ENCODE peak calls at places on chromosomes 6 and 20, in four cellular contexts. One of them, this sample, is unnamed.

GRCh38 chr6:46032112-46032998 is 16.7 kb upstream of the CLIC5 start:
- DNase-seq in esophagus muscularis mucosa: peak; percentile 10
- DNase-seq in cardiac muscle cell: no peak
- DNase-seq in suprapubic skin: no peak
- DNase-seq in this sample: no peak

GRCh38 chr6:143059616-143060353 is 904 bp upstream of the AIG1 start:
- DNase-seq in suprapubic skin: no peak
- DNase-seq in cardiac muscle cell: peak; percentile 70
- DNase-seq in esophagus muscularis mucosa: no peak
- DNase-seq in this sample: no peak

GRCh38 chr20:63968928-63969760 is 586 bp downstream of the ZNF512B start:
- DNase-seq in suprapubic skin: peak; percentile 67
- DNase-seq in cardiac muscle cell: no peak
- DNase-seq in esophagus muscularis mucosa: no peak
- DNase-seq in this sample: no peak

GRCh38 chr6:91081452-91082067 is 494.7 kb upstream of the MAP3K7 start:
- DNase-seq in cardiac muscle cell: peak; percentile 82
- DNase-seq in suprapubic skin: no peak
- DNase-seq in esophagus muscularis mucosa: no peak
- DNase-seq in this sample: peak; percentile 11

GRCh38 chr6:53837875-53838806 is 43.3 kb downstream of the LRRC1 start:
- DNase-seq in suprapubic skin: no peak
- DNase-seq in esophagus muscularis mucosa: no peak
- DNase-seq in cardiac muscle cell: peak; percentile 16
- DNase-seq in this sample: no peak

GRCh38 chr6:52523363-52524207 is 53.3 kb downstream of the TRAM2 start:
- DNase-seq in suprapubic skin: no peak
- DNase-seq in cardiac muscle cell: no peak
- DNase-seq in esophagus muscularis mucosa: no peak
- DNase-seq in this sample: no peak

GRCh38 chr6:2875840-2876207 is 27.3 kb downstream of the SERPINB9 start:
- DNase-seq in suprapubic skin: no peak
- DNase-seq in cardiac muscle cell: peak; percentile 19
- DNase-seq in esophagus muscularis mucosa: peak; percentile 84
- DNase-seq in this sample: no peak

GRCh38 chr20:23078994-23079364 is 7.1 kb downstream of the CD93 start:
- DNase-seq in suprapubic skin: no peak
- DNase-seq in cardiac muscle cell: no peak
- DNase-seq in esophagus muscularis mucosa: no peak
- DNase-seq in this sample: peak; percentile 73

GRCh38 chr20:47181056-47181862 is 175.2 kb downstream of the ZMYND8 start:
- DNase-seq in suprapubic skin: no peak
- DNase-seq in esophagus muscularis mucosa: no peak
- DNase-seq in cardiac muscle cell: peak; percentile 81
- DNase-seq in this sample: no peak

GRCh38 chr6:110255356-110255755 is 75.1 kb downstream of the CDC40 start:
- DNase-seq in esophagus muscularis mucosa: no peak
- DNase-seq in suprapubic skin: no peak
- DNase-seq in cardiac muscle cell: peak; percentile 54
- DNase-seq in this sample: no peak

GRCh38 chr6:2990179-2990931 is 9.3 kb upstream of the NQO2 start:
- DNase-seq in cardiac muscle cell: peak; percentile 48
- DNase-seq in esophagus muscularis mucosa: no peak
- DNase-seq in suprapubic skin: no peak
- DNase-seq in this sample: peak; percentile 88

GRCh38 chr20:64166712-64167615 is 2.7 kb downstream of the MYT1 start:
- DNase-seq in esophagus muscularis mucosa: no peak
- DNase-seq in suprapubic skin: no peak
- DNase-seq in cardiac muscle cell: no peak
- DNase-seq in this sample: no peak

GRCh38 chr6:28977351-28978136 is 27.6 kb downstream of the ZNF311 start:
- DNase-seq in cardiac muscle cell: peak; percentile 84
- DNase-seq in suprapubic skin: no peak
- DNase-seq in esophagus muscularis mucosa: no peak
- DNase-seq in this sample: no peak

GRCh38 chr20:58131111-58131510 is 97.3 kb downstream of the ANKRD60 start:
- DNase-seq in suprapubic skin: peak; percentile 55
- DNase-seq in cardiac muscle cell: peak; percentile 13
- DNase-seq in esophagus muscularis mucosa: peak; percentile 74
- DNase-seq in this sample: peak; percentile 71

GRCh38 chr6:63663147-63663877 is 27.7 kb downstream of the PHF3 start:
- DNase-seq in suprapubic skin: no peak
- DNase-seq in esophagus muscularis mucosa: no peak
- DNase-seq in cardiac muscle cell: peak; percentile 79
- DNase-seq in this sample: no peak

GRCh38 chr6:93304514-93304913 is 114.8 kb downstream of the EPHA7 start:
- DNase-seq in cardiac muscle cell: no peak
- DNase-seq in suprapubic skin: no peak
- DNase-seq in esophagus muscularis mucosa: no peak
- DNase-seq in this sample: no peak

GRCh38 chr6:71490876-71491275 is 202.3 kb downstream of the OGFRL1 start:
- DNase-seq in esophagus muscularis mucosa: no peak
- DNase-seq in suprapubic skin: no peak
- DNase-seq in cardiac muscle cell: no peak
- DNase-seq in this sample: no peak
- H3K4me3 ChIP-seq in esophagus muscularis mucosa: no peak overlapping the region
- H3K4me3 ChIP-seq in suprapubic skin: no peak overlapping the region
- H3K4me3 ChIP-seq in cardiac muscle cell: no peak overlapping the region
- H3K4me3 ChIP-seq in this sample: no peak overlapping the region

GRCh38 chr20:53133628-53134027 is 161.5 kb downstream of the TSHZ2 start:
- DNase-seq in esophagus muscularis mucosa: no peak
- DNase-seq in suprapubic skin: no peak
- DNase-seq in cardiac muscle cell: no peak
- DNase-seq in this sample: no peak

GRCh38 chr20:53138454-53139291 is 166.5 kb downstream of the TSHZ2 start:
- DNase-seq in esophagus muscularis mucosa: no peak
- DNase-seq in suprapubic skin: no peak
- DNase-seq in cardiac muscle cell: no peak
- DNase-seq in this sample: no peak

GRCh38 chr20:53133134-53133533 is 161.0 kb downstream of the TSHZ2 start:
- DNase-seq in cardiac muscle cell: no peak
- DNase-seq in esophagus muscularis mucosa: no peak
- DNase-seq in suprapubic skin: no peak
- DNase-seq in this sample: no peak

GRCh38 chr20:53141651-53142050 is 169.5 kb downstream of the TSHZ2 start:
- DNase-seq in suprapubic skin: no peak
- DNase-seq in cardiac muscle cell: peak; percentile 8
- DNase-seq in esophagus muscularis mucosa: peak; percentile 31
- DNase-seq in this sample: no peak

DNA sequence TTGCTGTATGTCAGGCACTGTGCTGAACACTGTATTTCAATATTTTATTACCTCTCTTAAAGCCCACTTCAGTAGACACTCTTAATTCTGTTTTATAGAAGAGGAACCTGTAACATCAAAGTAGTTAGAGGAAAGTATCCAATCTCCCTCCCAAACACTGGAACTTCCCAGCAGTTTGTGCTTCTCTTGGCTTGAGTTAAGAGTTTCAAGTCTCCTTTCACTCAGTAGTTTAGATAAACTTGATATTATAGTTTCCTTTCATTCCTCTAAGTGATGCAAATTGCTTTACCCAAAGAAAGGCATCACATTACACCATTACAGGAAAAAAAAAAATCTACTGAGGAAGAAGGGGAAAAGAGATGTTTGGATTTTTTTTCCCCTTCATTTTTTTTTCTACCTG is 164.3 kb downstream of the TSHZ2 start:
- DNase-seq in cardiac muscle cell: no peak
- DNase-seq in esophagus muscularis mucosa: no peak
- DNase-seq in suprapubic skin: no peak
- DNase-seq in this sample: no peak
- H3K27me3 ChIP-seq in cardiac muscle cell: no peaks in the 10 kb centered on the region
- H3K27me3 ChIP-seq in esophagus muscularis mucosa: no peaks in the 10 kb centered on the region
- H3K27me3 ChIP-seq in suprapubic skin: no peaks in the 10 kb centered on the region
- H3K27me3 ChIP-seq in this sample: no peaks in the 10 kb centered on the region

DNA sequence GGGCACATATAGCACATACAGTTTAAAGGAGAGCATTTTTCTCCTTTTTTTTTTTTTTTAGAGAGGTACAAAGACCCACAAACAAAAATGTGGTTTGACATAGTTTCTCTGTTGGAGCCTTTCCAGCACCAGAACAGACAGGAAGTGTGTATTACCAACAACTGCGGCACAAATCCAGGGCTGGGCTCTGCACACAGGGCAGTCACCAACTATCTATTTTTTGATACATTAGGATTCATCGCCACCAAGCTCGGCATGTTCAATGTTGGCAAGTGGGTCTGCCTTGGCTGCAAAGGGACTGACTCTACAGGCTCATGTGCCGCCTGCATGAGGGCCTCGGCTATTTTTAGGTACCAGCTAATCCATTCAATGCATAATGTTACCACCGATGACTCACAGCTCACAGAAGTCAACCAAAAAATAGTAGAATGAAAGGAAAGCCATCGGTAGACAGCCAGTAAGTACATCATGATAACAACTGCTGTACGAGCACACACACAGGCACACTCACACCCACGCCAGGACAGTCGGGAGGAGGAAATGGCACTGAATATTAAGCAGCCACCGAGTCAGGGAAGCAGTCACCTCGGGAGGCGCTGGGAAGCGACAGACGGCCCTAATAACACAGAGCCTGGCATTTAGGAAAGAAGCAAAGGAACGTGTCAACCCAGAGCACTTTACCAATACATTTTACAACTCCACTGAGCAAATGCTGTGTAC is 81.6 kb downstream of the GMPR start:
- DNase-seq in suprapubic skin: peak; percentile 82
- DNase-seq in esophagus muscularis mucosa: no peak
- DNase-seq in cardiac muscle cell: peak; percentile 89
- DNase-seq in this sample: peak; percentile 73
- H3K27ac ChIP-seq in suprapubic skin: peak overlapping the region; percentile 94
- H3K27ac ChIP-seq in esophagus muscularis mucosa: peak overlapping the region; percentile 69
- H3K27ac ChIP-seq in cardiac muscle cell: peak overlapping the region; percentile 89
- H3K27ac ChIP-seq in this sample: peak overlapping the region; percentile 79

GRCh38 chr20:346033-346639 is 775 bp upstream of the NRSN2 start:
- DNase-seq in cardiac muscle cell: no peak
- DNase-seq in esophagus muscularis mucosa: no peak
- DNase-seq in suprapubic skin: no peak
- DNase-seq in this sample: no peak
- H3K4me3 ChIP-seq in cardiac muscle cell: peak overlapping the region; percentile 79
- H3K4me3 ChIP-seq in esophagus muscularis mucosa: peak overlapping the region; percentile 94
- H3K4me3 ChIP-seq in suprapubic skin: peak overlapping the region; percentile 70
- H3K4me3 ChIP-seq in this sample: peak overlapping the region; percentile 88

GRCh38 chr6:151502499-151502898 is 8.7 kb downstream of the CCDC170 start:
- DNase-seq in esophagus muscularis mucosa: no peak
- DNase-seq in suprapubic skin: no peak
- DNase-seq in cardiac muscle cell: peak; percentile 17
- DNase-seq in this sample: no peak
- H3K27me3 ChIP-seq in esophagus muscularis mucosa: no peaks in the 10 kb centered on the region
- H3K27me3 ChIP-seq in suprapubic skin: no peaks in the 10 kb centered on the region
- H3K27me3 ChIP-seq in cardiac muscle cell: peaks cover 9% of the 10 kb centered on the region
- H3K27me3 ChIP-seq in this sample: no peaks in the 10 kb centered on the region

DNA sequence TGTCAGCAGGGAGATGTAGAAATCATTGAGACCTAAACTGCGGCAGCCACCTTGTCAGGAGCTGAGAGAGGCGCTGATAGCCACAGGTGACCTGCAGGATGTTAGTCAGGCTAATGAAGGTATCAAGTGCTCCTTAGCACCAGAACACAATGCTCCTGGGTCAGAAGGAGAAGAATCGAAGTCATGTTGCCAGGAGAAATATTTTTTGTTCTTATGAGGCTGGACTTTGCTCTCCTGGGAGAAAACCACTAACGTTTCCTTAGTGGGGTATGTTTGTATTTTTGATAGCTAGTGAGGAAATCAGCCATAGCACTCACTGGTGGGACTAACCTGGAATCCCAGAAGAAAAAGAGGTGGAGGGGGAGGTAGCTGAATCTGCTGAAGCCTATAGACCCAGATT is 120.9 kb upstream of the LRFN2 start:
- DNase-seq in suprapubic skin: no peak
- DNase-seq in esophagus muscularis mucosa: no peak
- DNase-seq in cardiac muscle cell: no peak
- DNase-seq in this sample: no peak
- H3K27ac ChIP-seq in suprapubic skin: no peak overlapping the region
- H3K27ac ChIP-seq in esophagus muscularis mucosa: no peak overlapping the region
- H3K27ac ChIP-seq in cardiac muscle cell: no peak overlapping the region
- H3K27ac ChIP-seq in this sample: no peak overlapping the region

GRCh38 chr6:129047834-129048233 is 164.9 kb downstream of the LAMA2 start:
- DNase-seq in esophagus muscularis mucosa: no peak
- DNase-seq in cardiac muscle cell: no peak
- DNase-seq in suprapubic skin: no peak
- DNase-seq in this sample: no peak
- H3K4me3 ChIP-seq in esophagus muscularis mucosa: no peak overlapping the region
- H3K4me3 ChIP-seq in cardiac muscle cell: no peak overlapping the region
- H3K4me3 ChIP-seq in suprapubic skin: no peak overlapping the region
- H3K4me3 ChIP-seq in this sample: no peak overlapping the region

GRCh38 chr20:48957053-48957481 is 35.6 kb downstream of the ARFGEF2 start:
- DNase-seq in cardiac muscle cell: peak; percentile 27
- DNase-seq in suprapubic skin: no peak
- DNase-seq in esophagus muscularis mucosa: no peak
- DNase-seq in this sample: no peak
- H3K27me3 ChIP-seq in cardiac muscle cell: no peaks in the 10 kb centered on the region
- H3K27me3 ChIP-seq in suprapubic skin: no peaks in the 10 kb centered on the region
- H3K27me3 ChIP-seq in esophagus muscularis mucosa: no peaks in the 10 kb centered on the region
- H3K27me3 ChIP-seq in this sample: no peaks in the 10 kb centered on the region

GRCh38 chr20:32612351-32612750 is 27.2 kb upstream of the NOL4L start:
- DNase-seq in suprapubic skin: no peak
- DNase-seq in cardiac muscle cell: no peak
- DNase-seq in esophagus muscularis mucosa: no peak
- DNase-seq in this sample: no peak

GRCh38 chr20:32613596-32614053 is 28.5 kb upstream of the NOL4L start:
- DNase-seq in cardiac muscle cell: no peak
- DNase-seq in suprapubic skin: no peak
- DNase-seq in esophagus muscularis mucosa: no peak
- DNase-seq in this sample: no peak

GRCh38 chr20:32611286-32611685 is 26.2 kb upstream of the NOL4L start:
- DNase-seq in cardiac muscle cell: no peak
- DNase-seq in esophagus muscularis mucosa: no peak
- DNase-seq in suprapubic skin: no peak
- DNase-seq in this sample: no peak

GRCh38 chr20:32614303-32614702 is 29.2 kb upstream of the NOL4L start:
- DNase-seq in cardiac muscle cell: no peak
- DNase-seq in suprapubic skin: no peak
- DNase-seq in esophagus muscularis mucosa: no peak
- DNase-seq in this sample: no peak

GRCh38 chr20:32612831-32613595 is 27.9 kb upstream of the NOL4L start:
- DNase-seq in cardiac muscle cell: no peak
- DNase-seq in suprapubic skin: no peak
- DNase-seq in esophagus muscularis mucosa: no peak
- DNase-seq in this sample: peak; percentile 66
- H3K27ac ChIP-seq in cardiac muscle cell: no peak overlapping the region
- H3K27ac ChIP-seq in suprapubic skin: no peak overlapping the region
- H3K27ac ChIP-seq in esophagus muscularis mucosa: no peak overlapping the region
- H3K27ac ChIP-seq in this sample: peak overlapping the region; percentile 62

This sample was measured in WERI-Rb-1.